ENCODE peak calls at places on chromosome 19, in seven cellular contexts. Z is neural progenitor cell, Y is mammary epithelial cell, U is Karpas-422, R is GM23338, V is H9, D is K562. H is an unnamed sample.

GRCh38 chr19:35552534-35553384 is 7.3 kb downstream of the TMEM147 start:
- DNase-seq in Z (no peak), Y (no peak), U (no peak), R (no peak), V (no peak), D (no peak), H (no peak)

GRCh38 chr19:13849991-13850909 is 26.7 kb upstream of the NANOS3 start:
- DNase-seq in Z (peak; percentile 87), Y (peak; percentile 69), U (no peak), R (peak; percentile 88), V (peak; percentile 81), D (peak; percentile 86), H (peak; percentile 71)

GRCh38 chr19:572891-573825 is 762 bp downstream of the BSG start:
- DNase-seq in Z (peak; percentile 78), Y (peak; percentile 50), U (peak; percentile 59), R (peak; percentile 59), V (peak; percentile 36), D (no peak), H (peak; percentile 49)

GRCh38 chr19:57241181-57241580 is 749 bp downstream of the ZNF805 start:
- DNase-seq in Z (no peak), Y (peak; percentile 12), U (peak; percentile 65), R (peak; percentile 3), V (no peak), D (no peak), H (no peak)

GRCh38 chr19:32876919-32877285 is 7.3 kb upstream of the SLC7A9 start:
- DNase-seq in Z (no peak), Y (no peak), U (no peak), R (no peak), V (no peak), D (no peak), H (peak; percentile 92)

GRCh38 chr19:48344892-48345291 is 18.8 kb downstream of the TMEM143 start:
- DNase-seq in Z (no peak), Y (no peak), U (peak; percentile 68), R (peak; percentile 70), V (no peak), D (peak; percentile 63), H (no peak)

GRCh38 chr19:12156254-12157058 is at the start of gene ZNF625:
- DNase-seq in Z (peak; percentile 97), Y (peak; percentile 82), U (peak; percentile 90), R (peak; percentile 99), V (peak; percentile 97), D (no peak), H (peak; percentile 89)

GRCh38 chr19:52102782-52103181 is 7.2 kb upstream of the ZNF841 start:
- DNase-seq in Z (no peak), Y (no peak), U (no peak), R (no peak), V (no peak), D (no peak), H (no peak)

GRCh38 chr19:44925114-44925891 is 10.9 kb downstream of the APOC1 start:
- DNase-seq in Z (no peak), Y (no peak), U (no peak), R (no peak), V (no peak), D (no peak), H (peak; percentile 29)

GRCh38 chr19:47540748-47541147 is 25.9 kb upstream of the NAPA start:
- DNase-seq in Z (peak; percentile 59), Y (no peak), U (peak; percentile 73), R (peak; percentile 74), V (no peak), D (peak; percentile 41), H (peak; percentile 21)

GRCh38 chr19:29806098-29806866 is 5.5 kb upstream of the CCNE1 start:
- DNase-seq in Z (peak; percentile 40), Y (no peak), U (peak; percentile 66), R (peak; percentile 58), V (peak; percentile 71), D (peak; percentile 82), H (no peak)

GRCh38 chr19:33814181-33815165 is 17.8 kb downstream of the KCTD15 start:
- DNase-seq in Z (no peak), Y (no peak), U (no peak), R (no peak), V (no peak), D (no peak), H (no peak)

GRCh38 chr19:51480590-51480989 is 2.3 kb downstream of the CEACAM18 start:
- DNase-seq in Z (peak; percentile 46), Y (no peak), U (no peak), R (peak; percentile 81), V (peak; percentile 38), D (peak; percentile 67), H (peak; percentile 42)

GRCh38 chr19:48999481-49000325 is 6.0 kb downstream of the RUVBL2 start:
- DNase-seq in Z (peak; percentile 88), Y (peak; percentile 52), U (peak; percentile 92), R (peak; percentile 92), V (peak; percentile 90), D (peak; percentile 60), H (peak; percentile 85)

GRCh38 chr19:45527731-45528130 is 20.5 kb downstream of the VASP start:
- DNase-seq in Z (peak; percentile 39), Y (no peak), U (no peak), R (peak; percentile 64), V (peak; percentile 67), D (peak; percentile 21), H (no peak)

GRCh38 chr19:11091343-11092153 is 2.3 kb downstream of the LDLR start:
- DNase-seq in Z (no peak), Y (peak; percentile 97), U (no peak), R (peak; percentile 56), V (no peak), D (no peak), H (peak; percentile 99)

GRCh38 chr19:6532244-6532999 is 1.6 kb downstream of the TNFSF9 start:
- DNase-seq in Z (no peak), Y (no peak), U (peak; percentile 74), R (no peak), V (no peak), D (peak; percentile 74), H (no peak)

GRCh38 chr19:17292301-17293074 is 10.7 kb downstream of the ABHD8 start:
- DNase-seq in Z (peak; percentile 92), Y (peak; percentile 87), U (peak; percentile 94), R (peak; percentile 93), V (peak; percentile 95), D (peak; percentile 96), H (peak; percentile 93)

GRCh38 chr19:3194063-3194702 is 8.5 kb downstream of the NCLN start:
- DNase-seq in Z (no peak), Y (no peak), U (no peak), R (no peak), V (no peak), D (peak; percentile 84), H (no peak)

GRCh38 chr19:3192684-3193083 is 7.0 kb downstream of the NCLN start:
- DNase-seq in Z (no peak), Y (no peak), U (no peak), R (no peak), V (no peak), D (no peak), H (no peak)

GRCh38 chr19:3192228-3192635 is 6.5 kb downstream of the NCLN start:
- DNase-seq in Z (no peak), Y (no peak), U (no peak), R (no peak), V (no peak), D (no peak), H (no peak)

GRCh38 chr19:3194703-3195087 is 9.0 kb downstream of the NCLN start:
- DNase-seq in Z (no peak), Y (no peak), U (no peak), R (no peak), V (no peak), D (no peak), H (no peak)

DNA sequence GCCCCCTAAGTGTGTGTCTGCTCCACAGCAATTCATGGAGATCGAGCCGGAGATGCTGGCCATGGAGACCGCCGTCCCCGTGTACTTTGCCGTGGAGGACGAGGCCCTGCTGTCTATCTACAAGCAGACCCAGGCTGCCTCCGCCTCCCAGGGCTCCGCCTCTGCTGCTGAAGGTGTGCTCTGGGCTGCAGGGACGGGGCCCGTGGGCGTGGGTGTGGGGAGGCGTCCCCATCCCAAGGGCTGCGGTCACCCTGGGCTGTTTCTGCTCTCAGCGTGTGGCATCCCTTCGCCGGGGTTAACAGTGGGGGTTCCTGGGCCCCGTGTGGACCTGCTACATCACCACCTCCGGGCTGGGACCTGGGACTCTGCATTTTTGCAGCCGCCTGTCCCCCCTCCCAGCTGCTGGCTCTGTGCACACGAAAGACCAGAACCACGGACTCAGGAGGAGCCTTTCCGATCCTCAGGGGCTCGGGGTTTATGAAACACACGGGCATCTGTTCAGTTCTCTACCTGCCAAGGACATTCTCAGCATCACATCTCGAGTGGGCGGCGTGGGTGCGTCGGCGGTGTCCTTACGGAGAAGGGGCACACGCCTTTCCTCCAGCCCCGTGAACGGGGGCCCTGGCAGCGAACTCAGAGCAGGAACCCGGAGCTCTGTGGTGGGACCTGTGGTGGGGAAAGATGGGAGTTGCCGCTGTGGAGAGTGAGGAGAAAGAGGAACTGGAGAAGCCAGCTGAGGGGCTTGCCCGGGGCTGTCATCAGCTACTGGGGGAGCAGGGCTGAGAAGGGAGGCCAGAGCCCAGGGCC is 7.7 kb downstream of the NCLN start:
- DNase-seq in Z (no peak), Y (no peak), U (no peak), R (no peak), V (no peak), D (peak; percentile 53), H (no peak)
- H3K79me2 ChIP-seq in Z (peaks cover 30% of the 10 kb centered on the region), Y (peaks cover 66% of the 10 kb centered on the region), U (peaks cover 32% of the 10 kb centered on the region), R (peaks cover 45% of the 10 kb centered on the region), V (peaks cover 8% of the 10 kb centered on the region), D (peaks cover 65% of the 10 kb centered on the region), H (no peaks in the 10 kb centered on the region)

DNA sequence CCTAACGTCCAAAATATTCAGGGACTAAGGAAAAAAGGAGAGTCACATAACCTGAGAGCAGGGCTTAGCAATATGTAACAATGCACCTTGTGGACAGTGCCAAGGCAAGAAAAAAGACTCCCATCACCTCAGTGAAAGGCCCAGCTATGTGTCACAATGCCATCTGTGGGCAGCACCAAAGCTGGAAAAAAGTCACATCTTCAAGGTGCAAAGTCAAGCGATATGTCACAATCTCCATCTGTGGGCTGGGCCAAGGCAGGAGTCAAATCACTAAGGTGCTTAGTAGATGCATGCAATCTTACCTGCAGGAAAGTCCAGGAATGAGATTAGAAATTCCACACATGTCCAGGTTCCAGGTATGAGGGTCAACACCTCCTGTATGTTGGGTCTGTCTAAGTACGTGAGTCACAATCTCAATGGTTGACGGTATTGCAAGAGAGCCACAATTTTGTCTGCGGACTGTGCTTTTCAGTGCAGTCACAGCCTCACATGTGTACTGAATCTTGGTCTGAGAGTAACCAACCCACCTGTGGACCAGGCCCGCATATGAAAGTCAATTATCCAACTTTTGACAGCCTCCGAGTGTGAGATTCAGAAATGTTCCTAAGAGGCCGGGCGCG is 14.8 kb upstream of the ZNF43 start:
- DNase-seq in Z (no peak), Y (no peak), U (no peak), R (no peak), V (no peak), D (no peak), H (peak; percentile 98)
- H3K79me2 ChIP-seq in Z (peaks cover 60% of the 10 kb centered on the region), Y (no peaks in the 10 kb centered on the region), U (peaks cover 31% of the 10 kb centered on the region), R (peaks cover 58% of the 10 kb centered on the region), V (peaks cover 16% of the 10 kb centered on the region), D (peaks cover 7% of the 10 kb centered on the region), H (peaks cover 8% of the 10 kb centered on the region)

GRCh38 chr19:8456064-8456463 is 11.3 kb downstream of the HNRNPM start:
- DNase-seq in Z (peak; percentile 58), Y (no peak), U (no peak), R (peak; percentile 64), V (peak; percentile 64), D (no peak), H (no peak)
- H3K79me2 ChIP-seq in Z (peaks cover 100% of the 10 kb centered on the region), Y (peaks cover 100% of the 10 kb centered on the region), U (peaks cover 100% of the 10 kb centered on the region), R (peaks cover 100% of the 10 kb centered on the region), V (peaks cover 92% of the 10 kb centered on the region), D (peaks cover 100% of the 10 kb centered on the region), H (peaks cover 36% of the 10 kb centered on the region)

DNA sequence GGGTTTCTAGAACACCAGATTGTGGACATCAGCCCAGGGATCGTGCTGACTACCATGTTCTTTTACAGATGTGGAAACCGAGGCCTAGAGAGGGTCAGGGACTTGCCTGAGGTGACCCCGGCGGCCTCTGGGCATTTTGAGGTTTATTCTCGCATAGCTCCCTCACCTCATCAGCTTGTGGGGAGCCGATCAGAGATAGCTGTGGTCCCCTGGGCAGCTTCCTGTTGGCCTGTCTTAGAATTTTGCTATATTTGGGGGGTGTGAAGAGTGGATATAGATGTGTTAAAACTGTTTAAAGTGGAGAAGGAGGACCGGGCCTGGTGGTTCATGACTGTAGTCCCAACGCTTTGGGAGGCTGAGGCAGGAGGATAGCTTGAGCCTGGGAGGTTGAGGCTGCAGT is 6.9 kb downstream of the ARHGEF1 start:
- DNase-seq in Z (no peak), Y (no peak), U (no peak), R (no peak), V (no peak), D (no peak), H (no peak)
- H3K79me2 ChIP-seq in Z (peaks cover 4% of the 10 kb centered on the region), Y (peaks cover 63% of the 10 kb centered on the region), U (peaks cover 35% of the 10 kb centered on the region), R (peaks cover 3% of the 10 kb centered on the region), V (peaks cover 2% of the 10 kb centered on the region), D (peaks cover 26% of the 10 kb centered on the region), H (no peaks in the 10 kb centered on the region)